ENCODE peak calls at places on chromosomes 13 and 19, in five cellular contexts. One of them, this sample, is unnamed.
A peak's percentile ranks its signal among the peaks of the same experiment; 100 is the strongest.

GRCh38 chr13:75264611-75265010 is 217.4 kb downstream of the TBC1D4 start:
- DNase-seq in D341Med: no peak
- DNase-seq in stimulated activated CD4-positive, alpha-beta T cell treated with anti-CD3 and anti-CD28 coated beads, Interleukin-1b, Interleukin-23, amount 100 ng/mL, for 1 hour: no peak
- DNase-seq in effector memory CD8-positive, alpha-beta T cell: no peak
- DNase-seq in lower lobe of right lung: no peak
- DNase-seq in this sample: no peak

GRCh38 chr13:20191902-20192469 is 752 bp downstream of the GJB2 start:
- DNase-seq in D341Med: no peak
- DNase-seq in stimulated activated CD4-positive, alpha-beta T cell treated with anti-CD3 and anti-CD28 coated beads, Interleukin-1b, Interleukin-23, amount 100 ng/mL, for 1 hour: no peak
- DNase-seq in effector memory CD8-positive, alpha-beta T cell: no peak
- DNase-seq in lower lobe of right lung: no peak
- DNase-seq in this sample: no peak

GRCh38 chr13:26616126-26616525 is 58.6 kb downstream of the WASF3 start:
- DNase-seq in D341Med: no peak
- DNase-seq in stimulated activated CD4-positive, alpha-beta T cell treated with anti-CD3 and anti-CD28 coated beads, Interleukin-1b, Interleukin-23, amount 100 ng/mL, for 1 hour: no peak
- DNase-seq in effector memory CD8-positive, alpha-beta T cell: no peak
- DNase-seq in lower lobe of right lung: no peak
- DNase-seq in this sample: no peak

GRCh38 chr13:47539317-47539716 is 461.8 kb downstream of the SUCLA2 start:
- DNase-seq in D341Med: no peak
- DNase-seq in stimulated activated CD4-positive, alpha-beta T cell treated with anti-CD3 and anti-CD28 coated beads, Interleukin-1b, Interleukin-23, amount 100 ng/mL, for 1 hour: no peak
- DNase-seq in effector memory CD8-positive, alpha-beta T cell: no peak
- DNase-seq in lower lobe of right lung: no peak
- DNase-seq in this sample: no peak

GRCh38 chr13:101520672-101521071 is 68.2 kb downstream of the ITGBL1 start:
- DNase-seq in D341Med: no peak
- DNase-seq in stimulated activated CD4-positive, alpha-beta T cell treated with anti-CD3 and anti-CD28 coated beads, Interleukin-1b, Interleukin-23, amount 100 ng/mL, for 1 hour: no peak
- DNase-seq in effector memory CD8-positive, alpha-beta T cell: peak; percentile 10
- DNase-seq in lower lobe of right lung: no peak
- DNase-seq in this sample: no peak

GRCh38 chr13:67438465-67438864 is 208.3 kb upstream of the PCDH9 start:
- DNase-seq in D341Med: peak; percentile 21
- DNase-seq in stimulated activated CD4-positive, alpha-beta T cell treated with anti-CD3 and anti-CD28 coated beads, Interleukin-1b, Interleukin-23, amount 100 ng/mL, for 1 hour: no peak
- DNase-seq in effector memory CD8-positive, alpha-beta T cell: no peak
- DNase-seq in lower lobe of right lung: no peak
- DNase-seq in this sample: no peak

GRCh38 chr13:95809429-95809828 is 132.5 kb downstream of the DNAJC3 start:
- DNase-seq in D341Med: no peak
- DNase-seq in stimulated activated CD4-positive, alpha-beta T cell treated with anti-CD3 and anti-CD28 coated beads, Interleukin-1b, Interleukin-23, amount 100 ng/mL, for 1 hour: no peak
- DNase-seq in effector memory CD8-positive, alpha-beta T cell: no peak
- DNase-seq in lower lobe of right lung: no peak
- DNase-seq in this sample: no peak

GRCh38 chr13:79392882-79393563 is 13.0 kb downstream of the RBM26 start:
- DNase-seq in D341Med: no peak
- DNase-seq in stimulated activated CD4-positive, alpha-beta T cell treated with anti-CD3 and anti-CD28 coated beads, Interleukin-1b, Interleukin-23, amount 100 ng/mL, for 1 hour: no peak
- DNase-seq in effector memory CD8-positive, alpha-beta T cell: no peak
- DNase-seq in lower lobe of right lung: no peak
- DNase-seq in this sample: peak; percentile 22

GRCh38 chr13:48749699-48750473 is 96.2 kb downstream of the CYSLTR2 start:
- DNase-seq in D341Med: no peak
- DNase-seq in stimulated activated CD4-positive, alpha-beta T cell treated with anti-CD3 and anti-CD28 coated beads, Interleukin-1b, Interleukin-23, amount 100 ng/mL, for 1 hour: peak; percentile 38
- DNase-seq in effector memory CD8-positive, alpha-beta T cell: peak; percentile 39
- DNase-seq in lower lobe of right lung: peak; percentile 65
- DNase-seq in this sample: no peak

GRCh38 chr13:30870049-30870884 is 35.8 kb upstream of the MEDAG start:
- DNase-seq in D341Med: no peak
- DNase-seq in stimulated activated CD4-positive, alpha-beta T cell treated with anti-CD3 and anti-CD28 coated beads, Interleukin-1b, Interleukin-23, amount 100 ng/mL, for 1 hour: no peak
- DNase-seq in effector memory CD8-positive, alpha-beta T cell: no peak
- DNase-seq in lower lobe of right lung: no peak
- DNase-seq in this sample: peak; percentile 4

GRCh38 chr19:46015080-46015960 is 7.5 kb downstream of the PGLYRP1 start:
- DNase-seq in D341Med: no peak
- DNase-seq in stimulated activated CD4-positive, alpha-beta T cell treated with anti-CD3 and anti-CD28 coated beads, Interleukin-1b, Interleukin-23, amount 100 ng/mL, for 1 hour: peak; percentile 54
- DNase-seq in effector memory CD8-positive, alpha-beta T cell: peak; percentile 48
- DNase-seq in lower lobe of right lung: peak; percentile 91
- DNase-seq in this sample: peak; percentile 52

GRCh38 chr19:42185281-42185680 is 32.2 kb downstream of the DEDD2 start:
- DNase-seq in D341Med: no peak
- DNase-seq in stimulated activated CD4-positive, alpha-beta T cell treated with anti-CD3 and anti-CD28 coated beads, Interleukin-1b, Interleukin-23, amount 100 ng/mL, for 1 hour: no peak
- DNase-seq in effector memory CD8-positive, alpha-beta T cell: no peak
- DNase-seq in lower lobe of right lung: no peak
- DNase-seq in this sample: no peak

GRCh38 chr19:2252481-2253105 is 3.5 kb downstream of the AMH start:
- DNase-seq in D341Med: peak; percentile 48
- DNase-seq in stimulated activated CD4-positive, alpha-beta T cell treated with anti-CD3 and anti-CD28 coated beads, Interleukin-1b, Interleukin-23, amount 100 ng/mL, for 1 hour: no peak
- DNase-seq in effector memory CD8-positive, alpha-beta T cell: no peak
- DNase-seq in lower lobe of right lung: no peak
- DNase-seq in this sample: no peak

This sample was measured in immature natural killer cell.